ENCODE peak calls at places on chromosomes 12 and 14, in six cellular contexts. One of them, this sample, is unnamed.

GRCh38 chr14:81743605-81744004 is 210.0 kb upstream of the SEL1L start:
- DNase-seq in GM06990: no peak
- DNase-seq in stimulated activated CD4-positive, alpha-beta T cell treated with anti-CD3 and anti-CD28 coated beads, Interleukin-1b, Interleukin-23, amount 100 ng/mL, for 1 hour: no peak
- DNase-seq in left ventricle myocardium inferior: no peak
- DNase-seq in T-cell: no peak
- DNase-seq in CD8-positive, alpha-beta T cell: no peak
- DNase-seq in this sample: no peak

GRCh38 chr12:91920276-91920675 is 225.4 kb downstream of the BTG1 start:
- DNase-seq in T-cell: no peak
- DNase-seq in GM06990: no peak
- DNase-seq in stimulated activated CD4-positive, alpha-beta T cell treated with anti-CD3 and anti-CD28 coated beads, Interleukin-1b, Interleukin-23, amount 100 ng/mL, for 1 hour: no peak
- DNase-seq in left ventricle myocardium inferior: no peak
- DNase-seq in CD8-positive, alpha-beta T cell: no peak
- DNase-seq in this sample: no peak

GRCh38 chr12:85949253-85949652 is 75.2 kb downstream of the NTS start:
- DNase-seq in T-cell: no peak
- DNase-seq in left ventricle myocardium inferior: no peak
- DNase-seq in GM06990: no peak
- DNase-seq in CD8-positive, alpha-beta T cell: no peak
- DNase-seq in stimulated activated CD4-positive, alpha-beta T cell treated with anti-CD3 and anti-CD28 coated beads, Interleukin-1b, Interleukin-23, amount 100 ng/mL, for 1 hour: no peak
- DNase-seq in this sample: no peak

GRCh38 chr12:49792181-49792970 is 35.8 kb downstream of the NCKAP5L start:
- DNase-seq in left ventricle myocardium inferior: no peak
- DNase-seq in GM06990: no peak
- DNase-seq in CD8-positive, alpha-beta T cell: no peak
- DNase-seq in stimulated activated CD4-positive, alpha-beta T cell treated with anti-CD3 and anti-CD28 coated beads, Interleukin-1b, Interleukin-23, amount 100 ng/mL, for 1 hour: no peak
- DNase-seq in T-cell: no peak
- DNase-seq in this sample: no peak

GRCh38 chr12:84912191-84913142 is at the start of gene SLC6A15:
- DNase-seq in CD8-positive, alpha-beta T cell: no peak
- DNase-seq in left ventricle myocardium inferior: no peak
- DNase-seq in T-cell: no peak
- DNase-seq in GM06990: peak; percentile 14
- DNase-seq in stimulated activated CD4-positive, alpha-beta T cell treated with anti-CD3 and anti-CD28 coated beads, Interleukin-1b, Interleukin-23, amount 100 ng/mL, for 1 hour: no peak
- DNase-seq in this sample: peak; percentile 53

GRCh38 chr12:11869901-11870300 is 200.8 kb upstream of the BCL2L14 start:
- DNase-seq in CD8-positive, alpha-beta T cell: no peak
- DNase-seq in T-cell: no peak
- DNase-seq in left ventricle myocardium inferior: no peak
- DNase-seq in stimulated activated CD4-positive, alpha-beta T cell treated with anti-CD3 and anti-CD28 coated beads, Interleukin-1b, Interleukin-23, amount 100 ng/mL, for 1 hour: no peak
- DNase-seq in GM06990: no peak
- DNase-seq in this sample: no peak

GRCh38 chr12:114820773-114821172 is 136.8 kb upstream of the TBX3 start:
- DNase-seq in left ventricle myocardium inferior: no peak
- DNase-seq in T-cell: no peak
- DNase-seq in stimulated activated CD4-positive, alpha-beta T cell treated with anti-CD3 and anti-CD28 coated beads, Interleukin-1b, Interleukin-23, amount 100 ng/mL, for 1 hour: no peak
- DNase-seq in CD8-positive, alpha-beta T cell: no peak
- DNase-seq in GM06990: no peak
- DNase-seq in this sample: no peak

GRCh38 chr14:88063807-88064206 is 58.9 kb downstream of the GPR65 start:
- DNase-seq in CD8-positive, alpha-beta T cell: no peak
- DNase-seq in T-cell: no peak
- DNase-seq in left ventricle myocardium inferior: no peak
- DNase-seq in stimulated activated CD4-positive, alpha-beta T cell treated with anti-CD3 and anti-CD28 coated beads, Interleukin-1b, Interleukin-23, amount 100 ng/mL, for 1 hour: no peak
- DNase-seq in GM06990: no peak
- DNase-seq in this sample: no peak

GRCh38 chr14:24785698-24786097 is 151.7 kb upstream of the GZMB start:
- DNase-seq in GM06990: no peak
- DNase-seq in stimulated activated CD4-positive, alpha-beta T cell treated with anti-CD3 and anti-CD28 coated beads, Interleukin-1b, Interleukin-23, amount 100 ng/mL, for 1 hour: no peak
- DNase-seq in T-cell: no peak
- DNase-seq in left ventricle myocardium inferior: no peak
- DNase-seq in CD8-positive, alpha-beta T cell: no peak
- DNase-seq in this sample: no peak

GRCh38 chr12:2691001-2691339 is 103.8 kb upstream of the FKBP4 start:
- DNase-seq in GM06990: peak; percentile 26
- DNase-seq in T-cell: peak; percentile 24
- DNase-seq in stimulated activated CD4-positive, alpha-beta T cell treated with anti-CD3 and anti-CD28 coated beads, Interleukin-1b, Interleukin-23, amount 100 ng/mL, for 1 hour: no peak
- DNase-seq in CD8-positive, alpha-beta T cell: peak; percentile 74
- DNase-seq in left ventricle myocardium inferior: no peak
- DNase-seq in this sample: no peak

GRCh38 chr12:62640910-62641448 is 174.4 kb downstream of the MON2 start:
- DNase-seq in T-cell: no peak
- DNase-seq in left ventricle myocardium inferior: no peak
- DNase-seq in GM06990: peak; percentile 60
- DNase-seq in CD8-positive, alpha-beta T cell: no peak
- DNase-seq in stimulated activated CD4-positive, alpha-beta T cell treated with anti-CD3 and anti-CD28 coated beads, Interleukin-1b, Interleukin-23, amount 100 ng/mL, for 1 hour: no peak
- DNase-seq in this sample: no peak

GRCh38 chr14:96178674-96179321 is 25.8 kb upstream of the BDKRB2 start:
- DNase-seq in T-cell: no peak
- DNase-seq in GM06990: no peak
- DNase-seq in stimulated activated CD4-positive, alpha-beta T cell treated with anti-CD3 and anti-CD28 coated beads, Interleukin-1b, Interleukin-23, amount 100 ng/mL, for 1 hour: no peak
- DNase-seq in CD8-positive, alpha-beta T cell: no peak
- DNase-seq in left ventricle myocardium inferior: no peak
- DNase-seq in this sample: no peak

GRCh38 chr12:79266511-79267129 is 402.0 kb downstream of the SYT1 start:
- DNase-seq in left ventricle myocardium inferior: no peak
- DNase-seq in stimulated activated CD4-positive, alpha-beta T cell treated with anti-CD3 and anti-CD28 coated beads, Interleukin-1b, Interleukin-23, amount 100 ng/mL, for 1 hour: no peak
- DNase-seq in CD8-positive, alpha-beta T cell: no peak
- DNase-seq in GM06990: no peak
- DNase-seq in T-cell: no peak
- DNase-seq in this sample: no peak

GRCh38 chr12:39239484-39240143 is 203.3 kb downstream of the KIF21A start:
- DNase-seq in stimulated activated CD4-positive, alpha-beta T cell treated with anti-CD3 and anti-CD28 coated beads, Interleukin-1b, Interleukin-23, amount 100 ng/mL, for 1 hour: no peak
- DNase-seq in CD8-positive, alpha-beta T cell: no peak
- DNase-seq in T-cell: no peak
- DNase-seq in left ventricle myocardium inferior: no peak
- DNase-seq in GM06990: no peak
- DNase-seq in this sample: no peak

GRCh38 chr14:33475623-33476022 is 475.3 kb downstream of the EGLN3 start:
- DNase-seq in GM06990: no peak
- DNase-seq in CD8-positive, alpha-beta T cell: no peak
- DNase-seq in T-cell: no peak
- DNase-seq in left ventricle myocardium inferior: no peak
- DNase-seq in stimulated activated CD4-positive, alpha-beta T cell treated with anti-CD3 and anti-CD28 coated beads, Interleukin-1b, Interleukin-23, amount 100 ng/mL, for 1 hour: no peak
- DNase-seq in this sample: no peak

GRCh38 chr12:62717636-62718035 is 217.3 kb downstream of the PPM1H start:
- DNase-seq in CD8-positive, alpha-beta T cell: no peak
- DNase-seq in GM06990: no peak
- DNase-seq in T-cell: no peak
- DNase-seq in left ventricle myocardium inferior: no peak
- DNase-seq in stimulated activated CD4-positive, alpha-beta T cell treated with anti-CD3 and anti-CD28 coated beads, Interleukin-1b, Interleukin-23, amount 100 ng/mL, for 1 hour: no peak
- DNase-seq in this sample: no peak

GRCh38 chr14:34053666-34054065 is 102.8 kb upstream of the EGLN3 start:
- DNase-seq in stimulated activated CD4-positive, alpha-beta T cell treated with anti-CD3 and anti-CD28 coated beads, Interleukin-1b, Interleukin-23, amount 100 ng/mL, for 1 hour: no peak
- DNase-seq in CD8-positive, alpha-beta T cell: no peak
- DNase-seq in GM06990: no peak
- DNase-seq in T-cell: no peak
- DNase-seq in left ventricle myocardium inferior: peak; percentile 53
- DNase-seq in this sample: peak; percentile 50

GRCh38 chr14:95157195-95157986 is at the start of gene DICER1:
- DNase-seq in GM06990: peak; percentile 92
- DNase-seq in left ventricle myocardium inferior: peak; percentile 97
- DNase-seq in T-cell: peak; percentile 87
- DNase-seq in stimulated activated CD4-positive, alpha-beta T cell treated with anti-CD3 and anti-CD28 coated beads, Interleukin-1b, Interleukin-23, amount 100 ng/mL, for 1 hour: peak; percentile 86
- DNase-seq in CD8-positive, alpha-beta T cell: peak; percentile 98
- DNase-seq in this sample: peak; percentile 99

GRCh38 chr12:109331546-109331945 is 16.2 kb upstream of the MYO1H start:
- DNase-seq in T-cell: no peak
- DNase-seq in GM06990: no peak
- DNase-seq in stimulated activated CD4-positive, alpha-beta T cell treated with anti-CD3 and anti-CD28 coated beads, Interleukin-1b, Interleukin-23, amount 100 ng/mL, for 1 hour: no peak
- DNase-seq in left ventricle myocardium inferior: no peak
- DNase-seq in CD8-positive, alpha-beta T cell: no peak
- DNase-seq in this sample: no peak